ENCODE peak calls at places on chromosomes 13 and 19, in four cellular contexts. S is H9, E is H1, I is mesendoderm. V is an unnamed sample. For H3K79me2, the result is how much of the 10 kb centered on the place peaks cover.

GRCh38 chr19:43765109-43765876 is 10.5 kb upstream of the SMG9 start:
- DNase-seq in S (peak), E (no peak), I (peak), V (peak)

GRCh38 chr19:3850320-3850972 is 18.4 kb downstream of the ZFR2 start:
- DNase-seq in S (no peak), E (no peak), I (no peak), V (no peak)

GRCh38 chr13:63873936-63874335 is 2458.3 kb upstream of the PCDH20 start:
- DNase-seq in S (no peak), E (no peak), I (no peak), V (no peak)

GRCh38 chr19:15780595-15781418 is 6.7 kb upstream of the OR10H5 start:
- DNase-seq in S (no peak), E (no peak), I (no peak), V (no peak)

GRCh38 chr13:44243198-44243852 is 130.3 kb upstream of the SERP2 start:
- DNase-seq in S (peak), E (peak), I (peak), V (peak)

GRCh38 chr13:57601536-57601935 is 30.0 kb upstream of the PCDH17 start:
- DNase-seq in S (no peak), E (no peak), I (peak), V (no peak)

GRCh38 chr19:14519860-14520407 is 1.7 kb upstream of the DNAJB1 start:
- DNase-seq in S (no peak), E (no peak), I (no peak), V (peak)

GRCh38 chr13:95115525-95115924 is 185.7 kb downstream of the ABCC4 start:
- DNase-seq in S (no peak), E (no peak), I (no peak), V (peak)

GRCh38 chr13:29527916-29528315 is 67.6 kb downstream of the SLC7A1 start:
- DNase-seq in S (no peak), E (no peak), I (no peak), V (no peak)

GRCh38 chr13:29527511-29527910 is 68.0 kb downstream of the SLC7A1 start:
- DNase-seq in S (no peak), E (no peak), I (no peak), V (no peak)

GRCh38 chr13:29525757-29526156 is 69.7 kb downstream of the SLC7A1 start:
- DNase-seq in S (no peak), E (no peak), I (no peak), V (no peak)

GRCh38 chr13:29524641-29525040 is 70.8 kb downstream of the SLC7A1 start:
- DNase-seq in S (no peak), E (no peak), I (no peak), V (no peak)

DNA sequence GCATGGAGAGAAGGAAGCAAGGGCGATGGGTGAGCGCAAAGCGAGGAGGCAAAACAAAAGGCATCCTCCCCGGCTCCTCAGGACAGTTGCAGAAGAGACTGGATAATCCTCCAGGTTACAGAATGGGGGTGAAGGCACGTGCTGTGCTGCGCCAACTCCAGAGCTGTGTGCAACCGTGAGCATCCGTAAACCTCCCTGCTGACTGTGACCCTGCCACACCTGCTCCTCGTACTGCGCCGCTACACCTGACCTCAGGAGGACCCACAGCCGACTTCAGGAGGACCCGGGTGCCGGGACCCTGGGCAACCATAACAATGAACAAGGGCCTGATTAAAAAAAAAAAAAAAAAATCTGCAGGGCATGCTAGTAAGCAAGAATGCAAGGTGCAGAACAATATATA is 68.7 kb downstream of the SLC7A1 start:
- DNase-seq in S (no peak), E (no peak), I (no peak), V (no peak)
- H3K79me2 ChIP-seq in S (under half), E (under half), I (under half), V (under half)

DNA sequence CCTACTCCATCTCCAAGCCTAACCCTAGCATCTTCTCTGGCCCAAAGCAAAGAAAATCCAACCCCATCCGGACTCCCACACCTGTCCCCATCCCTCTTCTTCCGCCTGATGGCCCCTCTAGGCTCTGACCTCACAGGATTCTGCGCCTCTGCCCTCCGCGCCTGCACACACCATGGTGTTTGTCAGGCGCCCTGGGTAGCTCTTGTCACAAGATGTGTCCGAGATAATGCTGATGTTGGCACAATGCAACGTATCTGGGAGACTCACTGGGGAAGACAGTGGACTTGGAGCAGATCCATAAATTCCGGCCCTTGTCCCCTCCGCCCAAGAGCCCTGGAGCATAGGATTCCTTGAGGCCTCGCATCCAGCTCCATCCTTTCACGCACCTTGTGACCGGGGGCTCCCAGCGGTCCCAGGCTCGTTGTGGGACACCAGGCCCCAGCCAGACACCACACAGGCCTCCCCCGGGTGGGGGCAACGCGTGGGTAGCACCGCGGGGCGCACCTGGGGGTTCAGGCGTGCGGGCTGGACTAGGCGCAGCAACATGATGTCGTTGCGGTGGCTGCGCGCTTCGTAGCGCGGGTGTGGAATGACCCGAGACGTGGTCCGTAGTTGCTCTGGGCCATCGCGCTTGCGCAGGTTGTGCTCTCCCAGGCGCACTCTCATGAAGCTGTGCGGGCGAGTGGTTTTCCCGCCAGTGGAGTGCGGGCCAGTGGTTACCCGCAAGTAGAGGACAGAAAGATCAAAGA is 3.1 kb upstream of the KLK1 start:
- DNase-seq in S (no peak), E (no peak), I (no peak), V (no peak)
- H3K18ac ChIP-seq in S (no peak), E (no peak), I (no peak), V (no peak)

GRCh38 chr19:1956868-1957492 is 16.0 kb downstream of the CSNK1G2 start:
- DNase-seq in S (peak), E (no peak), I (peak), V (no peak)
- H3K79me2 ChIP-seq in S (under half), E (half or more), I (half or more), V (under half)

GRCh38 chr13:23770428-23770827 is 118.8 kb downstream of the MIPEP start:
- DNase-seq in S (peak), E (no peak), I (peak), V (no peak)
- H3K18ac ChIP-seq in S (no peak), E (no peak), I (no peak), V (no peak)

DNA sequence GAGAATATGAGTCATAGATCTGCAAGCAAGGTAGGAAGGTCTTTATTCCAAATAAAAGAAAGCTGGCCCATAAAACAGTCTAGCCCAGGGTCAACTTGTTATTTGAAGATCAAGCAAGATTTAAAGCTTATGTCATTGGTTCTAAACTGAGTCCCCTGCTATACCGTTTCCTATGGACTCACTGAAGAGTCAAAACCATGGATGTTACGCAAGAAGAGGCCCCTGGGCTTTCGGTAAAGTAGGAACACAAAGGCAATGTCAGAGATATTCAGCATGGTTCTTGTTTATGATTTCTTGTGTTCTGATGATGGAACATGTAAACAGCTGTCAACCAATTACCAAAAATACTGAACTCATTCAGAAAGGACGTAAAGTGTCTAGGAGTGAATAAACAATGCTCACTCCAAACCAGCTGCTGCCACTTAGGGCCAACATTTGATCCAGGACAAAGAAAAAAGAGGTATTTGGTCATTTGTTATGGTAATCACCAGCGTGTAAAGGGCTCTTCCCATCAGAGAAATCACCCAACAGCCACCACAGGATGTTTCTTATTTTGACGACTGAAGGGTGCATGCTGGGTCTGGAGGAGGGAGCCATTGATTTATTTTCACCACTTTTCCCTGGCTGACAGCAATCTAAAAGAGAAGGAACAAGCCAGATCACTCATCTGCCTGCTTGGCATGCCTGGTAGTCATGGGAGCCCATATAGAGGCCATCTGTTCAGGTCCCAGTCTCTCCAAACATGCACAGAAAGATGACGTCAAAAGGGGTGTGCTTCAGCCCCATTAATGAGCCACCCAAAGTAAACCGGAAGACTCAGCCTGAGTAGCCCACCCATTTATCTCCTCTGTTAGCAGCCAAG is 68.3 kb downstream of the FGF14 start:
- DNase-seq in S (no peak), E (no peak), I (no peak), V (no peak)
- H3K79me2 ChIP-seq in S (under half), E (under half), I (under half), V (under half)

GRCh38 chr19:18611327-18612050 is 1.2 kb upstream of the TMEM59L start:
- DNase-seq in S (peak), E (no peak), I (peak), V (peak)

GRCh38 chr19:18612772-18613588 is at the start of gene TMEM59L:
- DNase-seq in S (no peak), E (no peak), I (no peak), V (no peak)

GRCh38 chr19:18613589-18614234 is 1.0 kb downstream of the TMEM59L start:
- DNase-seq in S (no peak), E (no peak), I (no peak), V (no peak)

GRCh38 chr19:18610556-18611326 is 1.9 kb upstream of the TMEM59L start:
- DNase-seq in S (peak), E (no peak), I (no peak), V (no peak)

GRCh38 chr19:18612051-18612771 is 459 bp upstream of the TMEM59L start:
- DNase-seq in S (no peak), E (no peak), I (no peak), V (no peak)
- H3K18ac ChIP-seq in S (no peak), E (peak), I (no peak), V (no peak)

GRCh38 chr19:45515807-45516401 is 8.6 kb downstream of the VASP start:
- DNase-seq in S (no peak), E (no peak), I (no peak), V (no peak)
- H3K79me2 ChIP-seq in S (under half), E (half or more), I (under half), V (under half)

GRCh38 chr19:48637449-48637947 is 319 bp upstream of the DBP start:
- DNase-seq in S (peak), E (peak), I (peak), V (peak)

GRCh38 chr19:48634424-48635262 is 2.5 kb downstream of the DBP start:
- DNase-seq in S (peak), E (peak), I (peak), V (peak)

GRCh38 chr19:48635263-48635965 is 1.8 kb downstream of the DBP start:
- DNase-seq in S (peak), E (no peak), I (no peak), V (peak)

GRCh38 chr19:48636859-48637448 is at the start of gene DBP:
- DNase-seq in S (peak), E (no peak), I (no peak), V (no peak)

GRCh38 chr19:48635966-48636858 is 967 bp downstream of the DBP start:
- DNase-seq in S (no peak), E (no peak), I (no peak), V (no peak)
- H3K18ac ChIP-seq in S (no peak), E (no peak), I (peak), V (no peak)